ENCODE peak calls at places on chromosome 4, in eight cellular contexts. F is CD8-positive, alpha-beta memory T cell; M is endodermal cell; G is astrocyte; D is mammary epithelial cell; R is cardiac muscle cell; J is Peyer's patch; C is heart right ventricle. W is an unnamed sample.

GRCh38 chr4:1364217-1364616 is 17.2 kb downstream of the UVSSA start:
- DNase-seq in F (no peak), M (no peak), G (no peak), D (no peak), R (no peak), J (no peak), C (no peak), W (no peak)

GRCh38 chr4:113049421-113050355 is at the start of gene ANK2:
- DNase-seq in F (no peak), M (peak; percentile 89), G (peak; percentile 47), D (no peak), R (peak; percentile 27), J (no peak), C (no peak), W (no peak)

GRCh38 chr4:103075894-103076776 is at the start of gene SLC9B2:
- DNase-seq in F (peak; percentile 73), M (peak; percentile 89), G (peak; percentile 54), D (peak; percentile 67), R (peak; percentile 69), J (peak; percentile 77), C (peak; percentile 62), W (peak; percentile 57)

GRCh38 chr4:26978387-26979071 is 117.9 kb downstream of the STIM2 start:
- DNase-seq in F (no peak), M (no peak), G (no peak), D (no peak), R (no peak), J (no peak), C (no peak), W (no peak)

GRCh38 chr4:2295535-2296442 is 33.9 kb upstream of the MXD4 start:
- DNase-seq in F (no peak), M (peak; percentile 61), G (no peak), D (no peak), R (no peak), J (peak; percentile 45), C (no peak), W (no peak)

GRCh38 chr4:31461425-31461824 is 741.3 kb downstream of the PCDH7 start:
- DNase-seq in F (no peak), M (no peak), G (peak; percentile 14), D (peak; percentile 71), R (no peak), J (no peak), C (no peak), W (no peak)

GRCh38 chr4:77617203-77617602 is 11.6 kb downstream of the CXCL13 start:
- DNase-seq in F (no peak), M (no peak), G (peak; percentile 13), D (peak; percentile 74), R (no peak), J (no peak), C (no peak), W (no peak)

GRCh38 chr4:70838400-70838971 is 1.2 kb downstream of the GRSF1 start:
- DNase-seq in F (no peak), M (no peak), G (peak; percentile 35), D (peak; percentile 1), R (no peak), J (no peak), C (no peak), W (no peak)

GRCh38 chr4:85050736-85051135 is 84.2 kb upstream of the WDFY3 start:
- DNase-seq in F (no peak), M (no peak), G (no peak), D (no peak), R (no peak), J (no peak), C (no peak), W (no peak)

GRCh38 chr4:1274871-1275270 is 14.8 kb upstream of the MAEA start:
- DNase-seq in F (no peak), M (no peak), G (no peak), D (no peak), R (no peak), J (no peak), C (no peak), W (no peak)

GRCh38 chr4:69957209-69957608 is 8.3 kb downstream of the CSN2 start:
- DNase-seq in F (no peak), M (peak; percentile 48), G (no peak), D (no peak), R (no peak), J (no peak), C (no peak), W (no peak)

GRCh38 chr4:159070742-159071141 is 32.1 kb upstream of the RAPGEF2 start:
- DNase-seq in F (no peak), M (no peak), G (peak; percentile 80), D (peak; percentile 91), R (no peak), J (no peak), C (no peak), W (no peak)

GRCh38 chr4:3422808-3423297 is 18.9 kb upstream of the HGFAC start:
- DNase-seq in F (no peak), M (no peak), G (no peak), D (no peak), R (no peak), J (no peak), C (no peak), W (no peak)

GRCh38 chr4:124279741-124280140 is 432.8 kb downstream of the ANKRD50 start:
- DNase-seq in F (no peak), M (no peak), G (no peak), D (no peak), R (no peak), J (no peak), C (no peak), W (no peak)

GRCh38 chr4:106494066-106494465 is 125.5 kb upstream of the GIMD1 start:
- DNase-seq in F (no peak), M (no peak), G (peak; percentile 1), D (peak; percentile 54), R (no peak), J (no peak), C (no peak), W (no peak)

GRCh38 chr4:127686656-127687055 is 43.5 kb upstream of the SLC25A31 start:
- DNase-seq in F (no peak), M (no peak), G (peak; percentile 36), D (peak; percentile 46), R (no peak), J (no peak), C (no peak), W (no peak)

GRCh38 chr4:88489100-88489761 is 32.3 kb downstream of the HERC5 start:
- DNase-seq in F (no peak), M (no peak), G (no peak), D (no peak), R (no peak), J (no peak), C (no peak), W (no peak)

GRCh38 chr4:46946914-46947313 is 37.9 kb upstream of the COX7B2 start:
- DNase-seq in F (no peak), M (no peak), G (peak; percentile 35), D (no peak), R (no peak), J (no peak), C (no peak), W (no peak)

GRCh38 chr4:80037864-80038263 is 35.2 kb downstream of the ANTXR2 start:
- DNase-seq in F (no peak), M (no peak), G (no peak), D (no peak), R (no peak), J (no peak), C (no peak), W (no peak)
- H3K27ac ChIP-seq in F (no peak overlapping the region), M (no peak overlapping the region), G (no peak overlapping the region), D (no peak overlapping the region), R (peak overlapping the region; percentile 97), J (no peak overlapping the region), C (peak overlapping the region; percentile 83), W (no peak overlapping the region)

GRCh38 chr4:15690020-15690809 is 8.6 kb downstream of the FAM200B start:
- DNase-seq in F (no peak), M (peak; percentile 66), G (peak; percentile 98), D (peak; percentile 88), R (no peak), J (no peak), C (peak; percentile 19), W (no peak)
- H3K27ac ChIP-seq in F (no peak overlapping the region), M (peak overlapping the region; percentile 87), G (peak overlapping the region; percentile 99), D (peak overlapping the region; percentile 81), R (peak overlapping the region; percentile 78), J (no peak overlapping the region), C (peak overlapping the region; percentile 52), W (no peak overlapping the region)

DNA sequence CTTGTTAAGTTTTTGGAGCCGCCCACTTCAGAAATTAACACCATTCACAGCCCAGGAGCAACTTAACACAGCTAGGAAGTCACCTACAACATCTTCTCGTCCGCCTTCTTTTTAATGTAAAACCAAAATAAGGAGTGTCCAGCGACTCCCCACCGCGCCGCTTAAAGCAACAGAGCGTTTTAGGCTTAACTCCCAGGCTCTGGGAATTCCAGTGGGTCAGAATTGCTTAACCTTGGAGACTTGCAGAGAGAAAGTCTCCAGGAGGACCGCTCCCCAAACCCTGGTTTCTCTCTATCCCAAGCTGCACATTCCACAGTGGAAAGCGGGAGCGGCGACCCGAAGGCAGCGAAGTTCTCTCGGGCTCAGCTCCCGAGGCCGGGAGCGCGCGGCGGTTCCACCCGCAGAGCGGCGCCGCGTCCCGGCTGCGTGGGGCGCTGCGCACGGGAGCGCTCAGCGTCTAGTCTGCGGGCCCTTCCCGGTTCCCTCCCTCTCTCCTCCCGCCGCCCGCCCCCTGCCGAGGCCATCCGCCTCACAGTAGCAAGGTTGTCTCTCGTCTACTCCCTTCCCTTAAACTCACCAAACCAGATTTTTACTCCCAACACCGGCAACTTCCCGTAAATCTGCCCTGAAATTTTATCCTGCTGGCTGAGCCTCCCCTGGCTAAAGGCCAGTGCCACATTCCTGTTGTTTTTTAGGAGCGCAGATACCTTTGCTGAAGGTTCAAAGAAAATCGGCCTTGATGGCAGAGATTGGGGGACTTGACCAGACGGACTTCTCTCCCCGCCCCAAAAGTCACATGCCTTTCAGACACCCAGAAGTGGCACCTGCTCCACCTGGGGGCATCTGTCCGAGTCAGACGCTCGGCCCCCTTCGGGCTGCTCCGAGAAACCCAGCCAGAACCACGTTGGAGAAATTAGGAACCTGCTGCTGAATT is at the start of gene RBM47:
- DNase-seq in F (no peak), M (peak; percentile 94), G (peak; percentile 48), D (peak; percentile 78), R (peak; percentile 61), J (peak; percentile 86), C (peak; percentile 41), W (peak; percentile 7)
- H3K27ac ChIP-seq in F (no peak within 1 kb of the TSS), M (peak within 1 kb of the TSS; percentile 34), G (no peak within 1 kb of the TSS), D (peak within 1 kb of the TSS; percentile 54), R (no peak within 1 kb of the TSS), J (peak within 1 kb of the TSS; percentile 80), C (peak within 1 kb of the TSS; percentile 64), W (no peak within 1 kb of the TSS)

GRCh38 chr4:6848717-6849305 is 60.8 kb upstream of the TBC1D14 start:
- DNase-seq in F (no peak), M (no peak), G (no peak), D (no peak), R (no peak), J (no peak), C (no peak), W (no peak)

GRCh38 chr4:6854098-6854744 is 55.4 kb upstream of the TBC1D14 start:
- DNase-seq in F (no peak), M (no peak), G (no peak), D (no peak), R (no peak), J (no peak), C (no peak), W (no peak)

GRCh38 chr4:6851962-6852361 is 57.7 kb upstream of the TBC1D14 start:
- DNase-seq in F (no peak), M (no peak), G (no peak), D (no peak), R (no peak), J (no peak), C (no peak), W (no peak)

GRCh38 chr4:6852582-6852981 is 57.0 kb upstream of the TBC1D14 start:
- DNase-seq in F (no peak), M (no peak), G (no peak), D (no peak), R (no peak), J (no peak), C (no peak), W (no peak)

GRCh38 chr4:6851431-6851830 is 58.2 kb upstream of the TBC1D14 start:
- DNase-seq in F (no peak), M (no peak), G (no peak), D (no peak), R (no peak), J (no peak), C (no peak), W (no peak)
- H3K27ac ChIP-seq in F (no peak overlapping the region), M (no peak overlapping the region), G (no peak overlapping the region), D (no peak overlapping the region), R (no peak overlapping the region), J (no peak overlapping the region), C (no peak overlapping the region), W (no peak overlapping the region)